ENCODE peak calls at places on chromosomes 3 and 15, in four cellular contexts. D, U, Q and I are unnamed samples. For H3K4me1, the result is how much of the 10 kb centered on the place peaks cover.

GRCh38 chr15:57485869-57486268 is 105.8 kb upstream of the MYZAP start:
- DNase-seq in D (peak), U (no peak), Q (no peak), I (peak)

GRCh38 chr15:78944669-78945407 is at the start of gene CTSH:
- DNase-seq in D (peak), U (peak), Q (peak), I (no peak)

GRCh38 chr3:52428151-52429005 is 16.5 kb downstream of the SEMA3G start:
- DNase-seq in D (peak), U (peak), Q (peak), I (no peak)

GRCh38 chr3:170222647-170223541 is 670 bp downstream of the PRKCI start:
- DNase-seq in D (peak), U (peak), Q (peak), I (peak)

GRCh38 chr3:197333901-197334639 is 35.7 kb upstream of the DLG1 start:
- DNase-seq in D (no peak), U (no peak), Q (peak), I (no peak)

GRCh38 chr15:90645873-90646605 is 71.1 kb upstream of the BLM start:
- DNase-seq in D (no peak), U (no peak), Q (no peak), I (no peak)

GRCh38 chr15:32834156-32834555 is 116.4 kb downstream of the GREM1 start:
- DNase-seq in D (no peak), U (no peak), Q (no peak), I (no peak)

GRCh38 chr3:106092792-106093191 is 224.0 kb upstream of the CBLB start:
- DNase-seq in D (no peak), U (no peak), Q (no peak), I (no peak)

GRCh38 chr15:100760357-100760903 is 119.2 kb upstream of the ALDH1A3 start:
- DNase-seq in D (no peak), U (no peak), Q (no peak), I (no peak)

GRCh38 chr3:155382396-155383042 is 89.0 kb upstream of the STRIT1 start:
- DNase-seq in D (peak), U (peak), Q (peak), I (peak)

GRCh38 chr15:52115598-52116427 is 3.2 kb upstream of the BCL2L10 start:
- DNase-seq in D (no peak), U (no peak), Q (no peak), I (no peak)

GRCh38 chr3:10495003-10495402 is 10.4 kb downstream of the ATP2B2 start:
- DNase-seq in D (peak), U (no peak), Q (no peak), I (no peak)

GRCh38 chr15:74384566-74385441 is 17.4 kb upstream of the CYP11A1 start:
- DNase-seq in D (no peak), U (no peak), Q (no peak), I (no peak)

GRCh38 chr3:81476652-81477051 is 284.8 kb downstream of the GBE1 start:
- DNase-seq in D (no peak), U (no peak), Q (no peak), I (no peak)

GRCh38 chr3:73955671-73956070 is 330.9 kb upstream of the PDZRN3 start:
- DNase-seq in D (no peak), U (no peak), Q (no peak), I (no peak)

GRCh38 chr15:71575474-71576045 is 234.8 kb upstream of the NR2E3 start:
- DNase-seq in D (peak), U (no peak), Q (no peak), I (no peak)

GRCh38 chr3:69385723-69386483 is at the start of gene FRMD4B:
- DNase-seq in D (peak), U (no peak), Q (peak), I (no peak)

GRCh38 chr15:64530472-64530871 is 70.1 kb downstream of the ZNF609 start:
- DNase-seq in D (no peak), U (no peak), Q (no peak), I (no peak)

GRCh38 chr3:134749802-134750553 is 45.1 kb upstream of the EPHB1 start:
- DNase-seq in D (no peak), U (no peak), Q (no peak), I (no peak)

GRCh38 chr3:168989396-168989795 is 674.1 kb downstream of the MECOM start:
- DNase-seq in D (no peak), U (no peak), Q (no peak), I (no peak)

GRCh38 chr3:48999085-48999858 is 7.9 kb upstream of the WDR6 start:
- DNase-seq in D (no peak), U (no peak), Q (no peak), I (no peak)

GRCh38 chr3:172869356-172869755 is 118.8 kb downstream of the ECT2 start:
- DNase-seq in D (no peak), U (no peak), Q (no peak), I (no peak)

GRCh38 chr3:127565711-127566110 is 24.8 kb downstream of the TPRA1 start:
- DNase-seq in D (no peak), U (no peak), Q (no peak), I (no peak)

GRCh38 chr15:101525087-101525669 is 35.7 kb upstream of the PCSK6 start:
- DNase-seq in D (no peak), U (no peak), Q (no peak), I (no peak)

GRCh38 chr15:73165844-73166243 is 113.6 kb downstream of the NEO1 start:
- DNase-seq in D (no peak), U (no peak), Q (no peak), I (no peak)

GRCh38 chr3:48279926-48280325 is 39.0 kb downstream of the ZNF589 start:
- DNase-seq in D (no peak), U (no peak), Q (no peak), I (no peak)

GRCh38 chr3:182364723-182365650 is 428.3 kb upstream of the ATP11B start:
- DNase-seq in D (no peak), U (no peak), Q (no peak), I (peak)

GRCh38 chr3:128482857-128483656 is 9.9 kb downstream of the GATA2 start:
- DNase-seq in D (no peak), U (no peak), Q (peak), I (no peak)

GRCh38 chr15:99613887-99614642 is 48.3 kb downstream of the MEF2A start:
- DNase-seq in D (no peak), U (no peak), Q (no peak), I (no peak)

GRCh38 chr15:69758810-69759410 is 306.3 kb downstream of the RPLP1 start:
- DNase-seq in D (no peak), U (no peak), Q (no peak), I (peak)

GRCh38 chr3:123684636-123685035 is 99.8 kb upstream of the HACD2 start:
- DNase-seq in D (no peak), U (no peak), Q (no peak), I (no peak)

GRCh38 chr3:38731522-38731921 is 82.0 kb upstream of the SCN5A start:
- DNase-seq in D (no peak), U (no peak), Q (no peak), I (no peak)

GRCh38 chr3:45965281-45966052 is 22.2 kb downstream of the CXCR6 start:
- DNase-seq in D (no peak), U (no peak), Q (no peak), I (no peak)

GRCh38 chr3:152438181-152438580 is 169.5 kb downstream of the MBNL1 start:
- DNase-seq in D (no peak), U (no peak), Q (no peak), I (no peak)
- H3K4me1 ChIP-seq in D (under half), U (under half), Q (under half), I (under half)

GRCh38 chr3:58577269-58577821 is at the start of gene FAM107A:
- DNase-seq in D (no peak), U (no peak), Q (peak), I (no peak)

GRCh38 chr3:58574682-58575081 is 2.5 kb downstream of the FAM107A start:
- DNase-seq in D (no peak), U (no peak), Q (no peak), I (no peak)

GRCh38 chr3:58576716-58577115 is 475 bp downstream of the FAM107A start:
- DNase-seq in D (no peak), U (no peak), Q (no peak), I (no peak)

GRCh38 chr3:58573638-58574037 is 3.6 kb downstream of the FAM107A start:
- DNase-seq in D (no peak), U (no peak), Q (no peak), I (no peak)

GRCh38 chr3:58575986-58576652 is 1.1 kb downstream of the FAM107A start:
- DNase-seq in D (no peak), U (no peak), Q (no peak), I (no peak)
- H3K4me1 ChIP-seq in D (under half), U (under half), Q (under half), I (under half)

DNA sequence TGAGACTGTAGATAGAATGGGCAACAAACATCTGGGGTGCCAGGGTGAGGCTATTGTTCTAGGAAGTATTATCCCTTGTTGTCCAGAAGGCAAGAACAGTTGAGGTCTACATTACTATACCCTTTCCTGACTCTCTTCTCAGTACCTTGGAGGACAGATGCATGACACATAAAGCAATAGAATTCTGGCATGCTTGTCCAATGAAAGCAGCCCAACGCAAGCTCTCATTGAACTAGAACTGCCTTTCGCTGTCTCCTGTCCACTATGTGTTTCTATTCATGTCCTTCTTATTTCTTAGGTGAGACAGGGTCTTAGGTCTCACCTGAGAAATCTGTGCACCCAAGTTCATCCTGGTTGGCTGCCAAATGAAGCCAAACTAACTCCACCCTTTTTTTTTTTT is 68.6 kb downstream of the TGFBR2 start:
- DNase-seq in D (no peak), U (no peak), Q (no peak), I (no peak)
- H3K4me1 ChIP-seq in D (under half), U (under half), Q (under half), I (under half)

GRCh38 chr3:13002398-13003124 is 70.7 kb downstream of the IQSEC1 start:
- DNase-seq in D (no peak), U (no peak), Q (no peak), I (no peak)

GRCh38 chr3:12998648-12999047 is 74.6 kb downstream of the IQSEC1 start:
- DNase-seq in D (no peak), U (no peak), Q (no peak), I (no peak)

GRCh38 chr3:12996181-12996506 is 77.1 kb downstream of the IQSEC1 start:
- DNase-seq in D (no peak), U (no peak), Q (no peak), I (no peak)

GRCh38 chr3:12997387-12997786 is 75.8 kb downstream of the IQSEC1 start:
- DNase-seq in D (no peak), U (no peak), Q (no peak), I (no peak)

DNA sequence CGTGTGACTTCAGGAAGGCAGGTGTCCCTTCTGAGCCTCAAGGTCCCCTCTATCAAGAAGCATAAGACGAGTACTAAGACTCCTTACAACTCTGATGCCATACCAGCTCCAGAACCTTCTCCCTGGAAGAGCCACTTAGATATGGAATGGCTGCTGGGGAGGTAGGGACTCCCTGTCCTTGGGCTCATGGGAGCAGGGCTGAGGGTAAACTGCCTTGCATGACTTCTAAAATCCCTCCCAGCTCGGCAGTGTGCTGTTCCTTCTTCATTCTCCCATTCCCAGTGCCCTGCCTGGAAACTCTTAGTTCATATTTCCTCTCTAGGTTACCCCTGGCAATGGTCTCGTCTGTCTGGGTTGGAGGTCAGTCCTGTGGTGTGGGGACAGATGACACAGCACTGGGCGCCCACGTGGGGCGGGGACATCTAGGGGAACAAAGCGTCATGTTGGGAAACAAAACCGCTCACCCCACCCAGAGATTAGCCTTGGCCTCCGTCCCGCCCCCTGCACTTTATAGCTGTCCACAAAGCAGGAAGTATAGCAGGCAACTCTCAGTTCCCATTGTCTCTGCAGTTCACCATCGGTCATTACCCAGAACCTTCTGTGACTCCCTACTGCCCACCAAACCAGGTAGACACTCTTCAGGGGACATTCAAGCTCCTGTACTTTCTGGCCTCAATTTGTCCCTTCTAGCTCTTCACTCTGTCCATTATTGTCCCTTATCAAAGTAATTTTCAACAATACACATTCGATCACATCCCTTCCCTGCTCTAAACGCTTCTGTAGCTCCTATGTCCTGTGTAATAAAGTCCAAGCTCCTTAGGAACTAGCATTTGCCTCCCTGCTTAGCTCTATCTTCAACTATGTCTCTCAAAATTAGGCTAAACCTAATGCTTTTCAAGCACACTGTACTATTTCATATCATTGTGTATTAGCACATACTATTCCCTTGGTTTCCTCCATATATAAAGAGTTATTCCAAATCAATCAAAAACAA is 73.8 kb downstream of the IQSEC1 start:
- DNase-seq in D (no peak), U (no peak), Q (no peak), I (no peak)
- H3K4me1 ChIP-seq in D (under half), U (under half), Q (under half), I (under half)

GRCh38 chr3:5144316-5144994 is 22.4 kb downstream of the ARL8B start:
- DNase-seq in D (no peak), U (no peak), Q (no peak), I (no peak)

GRCh38 chr3:5145120-5145519 is 23.0 kb downstream of the ARL8B start:
- DNase-seq in D (no peak), U (no peak), Q (no peak), I (no peak)

GRCh38 chr3:5140230-5140621 is 18.1 kb downstream of the ARL8B start:
- DNase-seq in D (no peak), U (no peak), Q (no peak), I (no peak)

GRCh38 chr3:5141760-5142159 is 19.7 kb downstream of the ARL8B start:
- DNase-seq in D (no peak), U (no peak), Q (no peak), I (no peak)

GRCh38 chr3:5143459-5143858 is 21.4 kb downstream of the ARL8B start:
- DNase-seq in D (no peak), U (no peak), Q (no peak), I (no peak)
- H3K4me1 ChIP-seq in D (under half), U (under half), Q (under half), I (under half)

GRCh38 chr3:12727481-12727880 is 31.6 kb downstream of the TMEM40 start:
- DNase-seq in D (no peak), U (no peak), Q (no peak), I (no peak)

GRCh38 chr3:12722205-12722604 is 36.9 kb downstream of the TMEM40 start:
- DNase-seq in D (no peak), U (no peak), Q (no peak), I (no peak)

GRCh38 chr3:12727937-12728336 is 31.1 kb downstream of the TMEM40 start:
- DNase-seq in D (no peak), U (no peak), Q (no peak), I (no peak)

GRCh38 chr3:12724794-12725193 is 34.3 kb downstream of the TMEM40 start:
- DNase-seq in D (no peak), U (no peak), Q (no peak), I (no peak)

GRCh38 chr3:12725436-12725835 is 33.6 kb downstream of the TMEM40 start:
- DNase-seq in D (no peak), U (no peak), Q (no peak), I (no peak)
- H3K4me1 ChIP-seq in D (under half), U (under half), Q (under half), I (under half)

GRCh38 chr3:129601713-129602112 is 4.8 kb downstream of the PLXND1 start:
- DNase-seq in D (no peak), U (no peak), Q (no peak), I (no peak)
- H3K4me1 ChIP-seq in D (half or more), U (under half), Q (under half), I (half or more)